ENCODE peak calls at places on chromosomes 1 and 21, in eight cellular contexts. P, Q, T, U, H, V, R and E are unnamed samples.

GRCh38 chr1:6638226-6638625 is 13.6 kb downstream of the THAP3 start:
- DNase-seq in P (no peak), Q (peak; percentile 41), T (no peak), U (no peak), H (no peak), V (peak; percentile 45), R (peak; percentile 15), E (no peak)

GRCh38 chr1:40766560-40766959 is 17.0 kb upstream of the KCNQ4 start:
- DNase-seq in P (no peak), Q (no peak), T (no peak), U (no peak), H (no peak), V (no peak), R (no peak), E (no peak)

GRCh38 chr1:186887198-186887597 is 58.4 kb downstream of the PLA2G4A start:
- DNase-seq in P (no peak), Q (no peak), T (no peak), U (no peak), H (no peak), V (no peak), R (no peak), E (no peak)

GRCh38 chr1:213622365-213623087 is 365.2 kb upstream of the PROX1 start:
- DNase-seq in P (no peak), Q (no peak), T (no peak), U (no peak), H (no peak), V (no peak), R (no peak), E (no peak)

GRCh38 chr21:39014751-39015150 is 168.5 kb downstream of the PSMG1 start:
- DNase-seq in P (no peak), Q (no peak), T (no peak), U (peak; percentile 74), H (no peak), V (peak; percentile 88), R (peak; percentile 91), E (no peak)

GRCh38 chr1:221190249-221190648 is 311.0 kb downstream of the HLX start:
- DNase-seq in P (no peak), Q (no peak), T (no peak), U (no peak), H (no peak), V (no peak), R (no peak), E (no peak)

GRCh38 chr1:35097224-35097623 is 18.0 kb downstream of the ZMYM1 start:
- DNase-seq in P (no peak), Q (no peak), T (no peak), U (no peak), H (no peak), V (peak; percentile 8), R (no peak), E (no peak)

GRCh38 chr21:31162827-31163226 is 124.6 kb upstream of the KRTAP19-8 start:
- DNase-seq in P (no peak), Q (no peak), T (no peak), U (no peak), H (no peak), V (peak; percentile 49), R (peak; percentile 76), E (no peak)

GRCh38 chr21:18661842-18662241 is 258.3 kb upstream of the TMPRSS15 start:
- DNase-seq in P (no peak), Q (no peak), T (no peak), U (no peak), H (no peak), V (no peak), R (no peak), E (no peak)

GRCh38 chr1:92317836-92318493 is 19.1 kb downstream of the RPAP2 start:
- DNase-seq in P (no peak), Q (no peak), T (no peak), U (no peak), H (no peak), V (no peak), R (no peak), E (no peak)